ENCODE peak calls at places on chromosome 10, in seven cellular contexts. O is dorsolateral prefrontal cortex, C is A549, U is epithelial cell of esophagus, A is fibroblast of mammary gland, T is astrocyte of the spinal cord, M is ovary. J is an unnamed sample.

GRCh38 chr10:74923556-74923955 is 97.2 kb downstream of the KAT6B start:
- DNase-seq in O (no peak), C (no peak), U (no peak), A (no peak), T (no peak), M (no peak), J (no peak)

GRCh38 chr10:101561068-101561915 is 26.8 kb downstream of the POLL start:
- DNase-seq in O (no peak), C (no peak), U (no peak), A (no peak), T (no peak), M (no peak), J (no peak)

GRCh38 chr10:118970770-118971169 is 58.7 kb upstream of the NANOS1 start:
- DNase-seq in O (no peak), C (no peak), U (no peak), A (no peak), T (no peak), M (no peak), J (no peak)

GRCh38 chr10:126080879-126081331 is 184.5 kb downstream of the FANK1 start:
- DNase-seq in O (no peak), C (no peak), U (no peak), A (peak; percentile 83), T (peak; percentile 91), M (no peak), J (peak; percentile 67)

GRCh38 chr10:46527241-46527811 is 29.1 kb downstream of the GPRIN2 start:
- DNase-seq in O (peak; percentile 34), C (no peak), U (no peak), A (no peak), T (no peak), M (no peak), J (no peak)

GRCh38 chr10:112614072-112614471 is 167.1 kb downstream of the VTI1A start:
- DNase-seq in O (no peak), C (no peak), U (no peak), A (no peak), T (no peak), M (no peak), J (no peak)

GRCh38 chr10:112115781-112116385 is 67.7 kb downstream of the GPAM start:
- DNase-seq in O (no peak), C (peak; percentile 46), U (peak; percentile 22), A (peak; percentile 28), T (no peak), M (no peak), J (no peak)

GRCh38 chr10:95660283-95660682 is 3.8 kb upstream of the ALDH18A1 start:
- DNase-seq in O (no peak), C (no peak), U (peak; percentile 14), A (peak; percentile 62), T (peak; percentile 60), M (no peak), J (no peak)

GRCh38 chr10:117503170-117503885 is 39.2 kb upstream of the EMX2 start:
- DNase-seq in O (no peak), C (no peak), U (peak; percentile 21), A (peak; percentile 18), T (no peak), M (peak; percentile 15), J (no peak)

GRCh38 chr10:55628260-55628701 is 732.8 kb downstream of the ZWINT start:
- DNase-seq in O (peak; percentile 49), C (no peak), U (no peak), A (no peak), T (peak; percentile 17), M (no peak), J (no peak)

GRCh38 chr10:43238462-43238861 is 28.4 kb downstream of the RASGEF1A start:
- DNase-seq in O (no peak), C (no peak), U (no peak), A (no peak), T (no peak), M (peak; percentile 5), J (no peak)

GRCh38 chr10:30431435-30431911 is 2.5 kb upstream of the MAP3K8 start:
- DNase-seq in O (no peak), C (no peak), U (peak; percentile 85), A (peak; percentile 49), T (no peak), M (peak; percentile 53), J (no peak)

GRCh38 chr10:49187950-49188761 is at the start of gene TMEM273:
- DNase-seq in O (peak; percentile 86), C (no peak), U (no peak), A (no peak), T (peak; percentile 16), M (peak; percentile 42), J (no peak)

GRCh38 chr10:11472158-11472753 is 139.2 kb downstream of the USP6NL start:
- DNase-seq in O (peak; percentile 76), C (peak; percentile 51), U (peak; percentile 68), A (peak; percentile 58), T (peak; percentile 53), M (peak; percentile 74), J (no peak)

GRCh38 chr10:122515588-122516231 is 44.8 kb upstream of the DMBT1 start:
- DNase-seq in O (no peak), C (no peak), U (peak; percentile 34), A (peak; percentile 74), T (peak; percentile 67), M (no peak), J (no peak)

GRCh38 chr10:21053953-21054352 is 156.8 kb upstream of the NEBL start:
- DNase-seq in O (no peak), C (no peak), U (no peak), A (no peak), T (no peak), M (no peak), J (no peak)

GRCh38 chr10:21057436-21057835 is 160.3 kb upstream of the NEBL start:
- DNase-seq in O (no peak), C (no peak), U (no peak), A (no peak), T (no peak), M (no peak), J (no peak)

GRCh38 chr10:21057989-21058388 is 160.9 kb upstream of the NEBL start:
- DNase-seq in O (no peak), C (no peak), U (no peak), A (no peak), T (no peak), M (no peak), J (no peak)

GRCh38 chr10:21056461-21056860 is 159.3 kb upstream of the NEBL start:
- DNase-seq in O (no peak), C (no peak), U (no peak), A (no peak), T (no peak), M (no peak), J (no peak)

DNA sequence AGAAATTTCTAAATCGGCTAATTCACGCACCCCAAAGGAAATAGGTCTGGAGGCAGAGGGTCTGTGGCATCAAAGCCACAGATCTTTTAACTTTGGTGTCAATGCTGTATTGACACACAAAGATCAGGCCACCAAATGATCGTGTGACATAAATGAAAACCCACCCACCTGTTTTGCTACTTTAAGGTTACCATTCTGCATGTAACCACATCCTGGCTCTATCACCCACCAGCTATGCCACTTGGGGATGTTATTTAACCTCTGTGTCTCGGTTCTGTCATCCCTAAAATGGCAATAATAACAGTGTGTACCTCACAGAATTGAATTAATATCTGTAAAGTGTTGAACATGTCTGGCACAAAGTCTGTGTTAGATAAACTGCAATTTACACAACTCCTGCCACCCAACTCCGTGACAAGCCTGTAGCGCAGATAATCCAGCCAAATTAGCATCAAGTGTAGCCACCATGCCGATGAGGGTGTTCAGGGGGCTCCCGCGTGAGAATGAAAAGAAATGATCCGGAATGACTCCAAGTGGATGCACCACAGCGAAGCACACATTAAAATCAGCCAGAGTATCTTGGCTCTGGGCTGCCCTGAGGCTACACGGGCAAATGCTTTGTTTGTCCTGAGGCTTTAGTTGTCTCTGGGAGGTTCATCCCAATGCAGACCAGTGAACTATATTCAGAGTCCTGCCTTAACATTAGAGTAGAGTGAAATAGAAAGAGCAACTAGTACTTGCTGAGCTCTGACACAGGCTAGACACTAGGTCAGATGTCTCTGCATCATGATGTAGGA is 158.4 kb upstream of the NEBL start:
- DNase-seq in O (no peak), C (no peak), U (no peak), A (no peak), T (no peak), M (no peak), J (no peak)
- TF ChIP-seq CTCF in O (no peak), C (no peak), U (no peak), A (no peak), T (no peak), M (no peak), J (no peak)

GRCh38 chr10:23192741-23193434 is 776 bp downstream of the PTF1A start:
- DNase-seq in O (no peak), C (no peak), U (peak; percentile 14), A (no peak), T (no peak), M (no peak), J (no peak)
- H3K4me3 ChIP-seq in O (no peak overlapping the region), C (no peak overlapping the region), U (no peak overlapping the region), A (no peak overlapping the region), T (no peak overlapping the region), M (no peak overlapping the region), J (no peak overlapping the region)

GRCh38 chr10:72630144-72630543 is 4.3 kb upstream of the MICU1 start:
- DNase-seq in O (no peak), C (no peak), U (no peak), A (no peak), T (no peak), M (no peak), J (no peak)

GRCh38 chr10:72622271-72622670 is 3.6 kb downstream of the MICU1 start:
- DNase-seq in O (no peak), C (no peak), U (no peak), A (no peak), T (no peak), M (no peak), J (no peak)

GRCh38 chr10:72625276-72625607 is 637 bp downstream of the MICU1 start:
- DNase-seq in O (no peak), C (no peak), U (no peak), A (peak; percentile 32), T (no peak), M (no peak), J (no peak)

GRCh38 chr10:72626444-72626754 is 520 bp upstream of the MICU1 start:
- DNase-seq in O (no peak), C (no peak), U (no peak), A (no peak), T (no peak), M (no peak), J (no peak)

GRCh38 chr10:72625608-72626443 is at the start of gene MICU1:
- DNase-seq in O (peak; percentile 96), C (peak; percentile 96), U (peak; percentile 96), A (peak; percentile 92), T (peak; percentile 93), M (peak; percentile 97), J (peak; percentile 44)
- TF ChIP-seq CTCF in O (peak; percentile 33), C (no peak), U (no peak), A (no peak), T (no peak), M (no peak), J (no peak)

GRCh38 chr10:4849555-4850242 is 23.7 kb downstream of the AKR1E2 start:
- DNase-seq in O (peak; percentile 94), C (peak; percentile 80), U (peak; percentile 96), A (peak; percentile 97), T (peak; percentile 97), M (peak; percentile 93), J (peak; percentile 79)

GRCh38 chr10:4851176-4851575 is 25.2 kb downstream of the AKR1E2 start:
- DNase-seq in O (no peak), C (no peak), U (no peak), A (no peak), T (no peak), M (no peak), J (no peak)

GRCh38 chr10:4851846-4852245 is 25.8 kb downstream of the AKR1E2 start:
- DNase-seq in O (no peak), C (no peak), U (peak; percentile 43), A (peak; percentile 15), T (no peak), M (no peak), J (no peak)

GRCh38 chr10:4849042-4849402 is 23.0 kb downstream of the AKR1E2 start:
- DNase-seq in O (no peak), C (no peak), U (no peak), A (no peak), T (no peak), M (no peak), J (no peak)

GRCh38 chr10:4850400-4850799 is 24.4 kb downstream of the AKR1E2 start:
- DNase-seq in O (no peak), C (no peak), U (no peak), A (no peak), T (no peak), M (no peak), J (no peak)
- H3K4me3 ChIP-seq in O (no peak overlapping the region), C (no peak overlapping the region), U (no peak overlapping the region), A (no peak overlapping the region), T (no peak overlapping the region), M (no peak overlapping the region), J (no peak overlapping the region)

J was measured in AG04449.